ENCODE peak calls at places on chromosomes 11 and 22, in ten cellular contexts. Q is CD8-positive, alpha-beta memory T cell; G is transverse colon; Y is A549; C is cardiac muscle cell; H is H9; B is NT2/D1; K is stomach; O is Panc1; D is K562. S is an unnamed sample. For H3K9me3, the result is how much of the 10 kb centered on the place peaks cover.

GRCh38 chr11:24478718-24479117 is 18.1 kb upstream of the LUZP2 start:
- DNase-seq in Q (no peak), G (no peak), Y (no peak), C (no peak), H (no peak), B (no peak), K (no peak), O (no peak), D (no peak), S (no peak)

GRCh38 chr11:20274031-20274430 is 89.5 kb upstream of the HTATIP2 start:
- DNase-seq in Q (no peak), G (no peak), Y (no peak), C (peak), H (no peak), B (no peak), K (no peak), O (no peak), D (no peak), S (no peak)

GRCh38 chr11:72239296-72239848 is 4.6 kb downstream of the PHOX2A start:
- DNase-seq in Q (no peak), G (peak), Y (no peak), C (no peak), H (peak), B (no peak), K (no peak), O (no peak), D (no peak), S (peak)

GRCh38 chr11:76123243-76123642 is 83.1 kb downstream of the WNT11 start:
- DNase-seq in Q (no peak), G (no peak), Y (no peak), C (no peak), H (no peak), B (no peak), K (no peak), O (no peak), D (no peak), S (no peak)

GRCh38 chr22:20459152-20459542 is 21.5 kb upstream of the SCARF2 start:
- DNase-seq in Q (no peak), G (no peak), Y (no peak), C (no peak), H (no peak), B (no peak), K (no peak), O (no peak), D (no peak), S (peak)

GRCh38 chr11:10564692-10565318 is 3.7 kb downstream of the LYVE1 start:
- DNase-seq in Q (no peak), G (no peak), Y (no peak), C (no peak), H (no peak), B (no peak), K (no peak), O (no peak), D (no peak), S (no peak)

GRCh38 chr11:60700689-60701508 is 1.5 kb downstream of the MS4A8 start:
- DNase-seq in Q (no peak), G (peak), Y (peak), C (peak), H (peak), B (peak), K (peak), O (no peak), D (peak), S (no peak)

GRCh38 chr11:129322941-129323340 is 52.7 kb upstream of the BARX2 start:
- DNase-seq in Q (no peak), G (no peak), Y (no peak), C (no peak), H (peak), B (no peak), K (no peak), O (no peak), D (no peak), S (no peak)

GRCh38 chr22:28817919-28818859 is 17.8 kb upstream of the XBP1 start:
- DNase-seq in Q (no peak), G (peak), Y (no peak), C (peak), H (no peak), B (no peak), K (peak), O (no peak), D (no peak), S (peak)

DNA sequence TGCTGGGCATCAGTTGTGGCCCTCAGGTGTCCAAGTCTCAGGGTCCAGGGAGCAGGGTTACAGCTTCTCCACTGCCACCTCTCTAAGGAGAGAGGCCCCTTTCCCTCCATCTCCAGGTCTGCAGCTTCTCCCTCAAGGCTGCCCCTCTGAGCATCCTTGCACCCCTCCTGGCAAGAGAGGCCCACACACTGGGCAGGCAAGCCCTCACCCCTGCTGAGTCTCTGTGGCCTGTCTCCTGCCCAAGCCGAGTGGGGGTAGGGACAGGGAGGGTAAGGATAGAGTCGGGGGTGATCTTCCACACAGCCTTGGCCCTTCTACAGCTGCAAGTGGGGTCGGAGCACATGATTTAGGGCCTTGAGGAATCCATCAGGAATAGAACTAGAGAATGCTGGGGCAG is 76.6 kb downstream of the ST3GAL4 start:
- DNase-seq in Q (no peak), G (no peak), Y (no peak), C (no peak), H (no peak), B (no peak), K (no peak), O (no peak), D (no peak), S (no peak)
- H3K9me3 ChIP-seq in Q (under half), G (under half), Y (under half), C (under half), H (under half), B (under half), K (under half), O (under half), D (under half), S (under half)

GRCh38 chr11:8809605-8810272 is 101.2 kb upstream of the AKIP1 start:
- DNase-seq in Q (no peak), G (no peak), Y (no peak), C (peak), H (no peak), B (no peak), K (no peak), O (no peak), D (no peak), S (no peak)
- H3K9me3 ChIP-seq in Q (under half), G (under half), Y (under half), C (under half), H (under half), B (under half), K (under half), O (under half), D (under half), S (under half)

GRCh38 chr11:70535191-70535971 is 137.1 kb downstream of the CTTN start:
- DNase-seq in Q (no peak), G (no peak), Y (no peak), C (no peak), H (peak), B (no peak), K (no peak), O (no peak), D (no peak), S (no peak)
- H3K9me3 ChIP-seq in Q (under half), G (under half), Y (under half), C (under half), H (under half), B (under half), K (under half), O (under half), D (under half), S (under half)

DNA sequence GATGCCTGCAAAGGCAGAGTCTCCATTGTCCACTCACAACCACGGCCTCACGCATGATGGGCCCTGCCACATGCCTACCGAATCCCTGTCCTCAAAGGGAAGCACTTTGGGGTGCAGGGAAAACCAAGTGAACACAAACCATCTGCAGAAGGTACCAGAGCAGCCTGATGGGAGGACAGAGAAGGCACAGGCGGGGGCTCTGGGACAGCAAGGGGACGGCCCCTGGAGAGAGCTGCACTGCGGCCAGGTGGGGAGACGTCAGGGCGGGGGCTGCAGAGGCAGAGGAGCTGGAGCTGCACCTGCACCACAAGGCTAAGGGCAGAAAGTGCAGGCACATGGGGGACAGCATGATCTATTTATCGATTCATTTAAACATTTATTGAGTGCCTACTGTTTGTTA is 1056.0 kb downstream of the TBC1D22A start:
- DNase-seq in Q (no peak), G (no peak), Y (no peak), C (no peak), H (no peak), B (no peak), K (no peak), O (no peak), D (no peak), S (no peak)
- H3K9me3 ChIP-seq in Q (under half), G (under half), Y (under half), C (under half), H (under half), B (under half), K (under half), O (under half), D (under half), S (under half)